ENCODE peak calls at places on chromosomes 4 and X, in ten cellular contexts. I is prostate gland, G is lung, U is A673, M is K562, P is endothelial cell of umbilical vein, E is lower lobe of right lung, D is coronary artery, Q is body of pancreas, V is GM12865. O is an unnamed sample.

GRCh38 chr4:140130677-140131076 is 23.3 kb downstream of the MAML3 start:
- DNase-seq in I (no peak), G (no peak), U (no peak), M (no peak), P (no peak), E (no peak), D (no peak), Q (no peak), V (no peak), O (no peak)

GRCh38 chrX:139932077-139932900 is 564 bp downstream of the ATP11C start:
- DNase-seq in I (peak), G (peak), U (peak), M (peak), P (peak), E (peak), D (peak), Q (peak), V (peak), O (no peak)

GRCh38 chr4:63937961-63938360 is 471.3 kb downstream of the TECRL start:
- DNase-seq in I (no peak), G (no peak), U (no peak), M (no peak), P (no peak), E (no peak), D (no peak), Q (no peak), V (no peak), O (no peak)

GRCh38 chr4:108139089-108139488 is 29.6 kb downstream of the LEF1 start:
- DNase-seq in I (no peak), G (no peak), U (no peak), M (no peak), P (no peak), E (no peak), D (no peak), Q (no peak), V (no peak), O (no peak)

GRCh38 chr4:16916719-16917337 is 18.4 kb upstream of the LDB2 start:
- DNase-seq in I (no peak), G (no peak), U (peak), M (peak), P (peak), E (no peak), D (no peak), Q (peak), V (peak), O (peak)

GRCh38 chrX:3216581-3216980 is 129.9 kb downstream of the MXRA5 start:
- DNase-seq in I (no peak), G (no peak), U (no peak), M (no peak), P (no peak), E (no peak), D (no peak), Q (no peak), V (no peak), O (no peak)

GRCh38 chr4:120692964-120693363 is 229.6 kb downstream of the PRDM5 start:
- DNase-seq in I (no peak), G (no peak), U (peak), M (no peak), P (peak), E (no peak), D (no peak), Q (peak), V (no peak), O (no peak)

GRCh38 chrX:71017396-71017939 is 50.7 kb downstream of the SNX12 start:
- DNase-seq in I (peak), G (no peak), U (no peak), M (no peak), P (peak), E (no peak), D (no peak), Q (no peak), V (no peak), O (no peak)

GRCh38 chr4:153577053-153577452 is 107.0 kb upstream of the TLR2 start:
- DNase-seq in I (no peak), G (no peak), U (no peak), M (no peak), P (no peak), E (no peak), D (no peak), Q (no peak), V (no peak), O (no peak)

GRCh38 chrX:47619486-47620302 is at the start of gene SYN1:
- DNase-seq in I (peak), G (peak), U (peak), M (peak), P (peak), E (peak), D (no peak), Q (peak), V (peak), O (no peak)
- H3K4me3 ChIP-seq in I (peak), G (no peak), U (peak), M (peak), P (no peak), E (peak), D (peak), Q (no peak), V (peak), O (peak)

GRCh38 chr4:143343276-143343831 is 6.7 kb downstream of the GAB1 start:
- DNase-seq in I (no peak), G (no peak), U (no peak), M (no peak), P (no peak), E (no peak), D (no peak), Q (no peak), V (no peak), O (no peak)
- TF ChIP-seq CTCF in I (no peak), G (no peak), U (no peak), M (no peak), P (no peak), E (no peak), D (no peak), Q (no peak), V (no peak), O (no peak)

DNA sequence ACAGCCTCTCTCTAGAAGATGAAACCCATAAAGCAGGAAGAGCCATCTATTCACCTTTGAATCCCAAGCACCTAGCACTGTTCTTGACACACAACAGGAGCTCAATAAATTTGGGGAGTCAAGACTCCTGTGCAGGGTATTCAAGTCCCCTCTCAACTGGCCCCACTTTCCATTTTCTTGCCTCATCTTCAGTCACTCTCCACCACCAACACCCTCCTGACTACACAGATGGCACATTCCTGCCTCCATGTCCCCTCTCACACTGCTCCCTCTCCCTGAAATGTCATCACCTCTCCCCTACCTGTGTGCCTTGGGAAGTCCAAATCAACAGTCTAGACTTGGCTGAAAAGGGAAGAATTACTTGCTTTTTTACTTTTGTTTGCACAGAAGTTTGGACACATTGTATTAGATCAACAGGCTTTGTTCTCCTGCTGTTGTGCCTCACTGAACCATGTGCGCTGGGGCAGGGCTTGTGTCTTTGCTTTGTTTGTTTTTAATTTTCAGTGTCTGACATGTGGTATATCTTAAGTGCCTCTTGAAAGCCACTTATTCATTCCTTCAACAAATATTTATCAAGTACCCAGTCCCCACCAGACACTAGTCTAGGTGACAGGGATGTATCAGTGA is 85.1 kb downstream of the APBB2 start:
- DNase-seq in I (no peak), G (no peak), U (no peak), M (no peak), P (no peak), E (no peak), D (no peak), Q (no peak), V (no peak), O (peak)
- H3K4me3 ChIP-seq in I (no peak), G (no peak), U (no peak), M (no peak), P (no peak), E (no peak), D (no peak), Q (no peak), V (no peak), O (no peak)

DNA sequence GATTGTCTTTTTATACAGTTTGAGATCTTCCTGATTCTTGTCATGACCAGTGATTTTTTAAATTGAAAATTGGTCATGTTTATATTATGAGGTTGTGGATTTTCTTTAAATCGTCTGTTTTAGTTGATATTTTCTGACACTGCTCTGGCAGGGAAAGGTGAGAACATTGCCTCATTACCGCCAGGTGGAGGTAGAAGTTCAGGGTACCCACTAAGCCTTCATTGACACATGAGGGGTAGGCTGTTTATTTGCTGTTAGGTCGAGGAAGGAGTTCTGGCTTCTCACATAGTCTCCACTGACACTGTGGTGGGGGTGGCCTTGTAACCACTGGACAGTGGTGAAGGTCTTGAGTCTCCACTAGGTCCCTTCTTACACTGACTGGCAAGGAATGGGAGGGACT is 117.6 kb upstream of the GPR101 start:
- DNase-seq in I (no peak), G (no peak), U (no peak), M (no peak), P (no peak), E (no peak), D (no peak), Q (no peak), V (no peak), O (no peak)
- TF ChIP-seq CTCF in I (no peak), G (no peak), U (no peak), M (no peak), P (no peak), E (no peak), D (no peak), Q (no peak), V (no peak), O (peak)

DNA sequence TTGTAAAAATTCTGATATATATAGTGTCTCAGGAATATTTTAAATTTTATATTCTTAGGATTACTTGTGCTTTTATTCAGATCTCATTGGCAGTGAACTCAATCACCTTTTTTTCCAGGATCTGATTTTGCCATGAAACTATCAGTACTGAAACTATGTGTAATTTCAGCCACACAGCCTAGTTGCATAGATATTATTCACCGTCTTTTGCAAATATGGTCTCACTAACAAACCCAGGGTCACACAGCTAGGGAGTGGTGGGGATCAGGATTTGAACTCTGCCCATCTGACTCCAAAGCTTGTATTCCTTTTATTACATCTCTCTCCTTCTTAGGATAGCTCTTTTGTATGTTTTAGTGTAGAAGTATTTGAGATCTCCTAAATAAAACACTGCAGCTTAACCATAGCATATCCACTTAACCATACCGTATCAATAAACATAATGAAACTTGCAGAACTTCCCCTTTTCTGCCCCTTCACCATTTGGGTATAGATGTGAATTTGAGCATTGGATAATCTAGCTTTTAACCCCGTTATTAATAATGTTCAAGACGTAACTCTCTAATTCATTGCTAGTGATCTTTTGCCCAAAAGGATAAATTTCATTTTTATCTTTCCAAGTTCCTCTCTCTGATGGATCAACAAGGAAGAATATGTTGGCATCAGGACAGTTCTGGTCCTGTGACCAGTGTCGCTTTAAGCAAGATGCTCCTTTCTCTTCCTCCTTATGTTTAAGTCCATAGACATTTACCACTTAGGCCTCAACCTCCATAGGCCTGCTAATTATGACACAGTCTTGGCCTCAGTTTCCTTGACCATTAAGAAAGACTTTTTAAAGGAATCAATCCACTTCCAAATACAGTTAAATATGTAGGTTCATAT is 74.6 kb downstream of the RAPGEF2 start:
- DNase-seq in I (no peak), G (no peak), U (no peak), M (no peak), P (no peak), E (no peak), D (no peak), Q (no peak), V (peak), O (no peak)
- H3K4me3 ChIP-seq in I (no peak), G (no peak), U (no peak), M (no peak), P (no peak), E (no peak), D (no peak), Q (no peak), V (no peak), O (no peak)

GRCh38 chr4:46274717-46275116 is 115.2 kb downstream of the GABRA2 start:
- DNase-seq in I (no peak), G (no peak), U (peak), M (peak), P (no peak), E (no peak), D (no peak), Q (no peak), V (no peak), O (no peak)
- TF ChIP-seq CTCF in I (no peak), G (no peak), U (peak), M (no peak), P (no peak), E (no peak), D (no peak), Q (no peak), V (peak), O (peak)

O was measured in LNCaP clone FGC.